ENCODE peak calls at places on chromosome 16, in ten cellular contexts. R, E, A, S, M, D, W, I, F and Y are unnamed samples.

GRCh38 chr16:69469807-69470561 is 45.6 kb downstream of the CYB5B start:
- DNase-seq in E (no peak), D (no peak), A (no peak), I (no peak), S (no peak), M (no peak), W (no peak), F (no peak), R (no peak), Y (no peak)

GRCh38 chr16:51166116-51166515 is 15.0 kb upstream of the SALL1 start:
- DNase-seq in W (no peak), A (no peak), R (no peak), S (no peak), I (peak), D (no peak), M (no peak), F (no peak), E (no peak), Y (no peak)

GRCh38 chr16:22625948-22626347 is 115.3 kb downstream of the NPIPB5 start:
- DNase-seq in D (no peak), F (no peak), M (no peak), A (no peak), W (peak), S (no peak), I (peak), R (no peak), E (no peak), Y (peak)

GRCh38 chr16:79110242-79110641 is 490.3 kb downstream of the MAF start:
- DNase-seq in M (no peak), F (no peak), A (no peak), R (no peak), I (no peak), S (no peak), D (no peak), E (no peak), W (no peak), Y (no peak)

GRCh38 chr16:67593701-67594100 is 31.4 kb downstream of the CTCF start:
- DNase-seq in W (no peak), A (no peak), F (no peak), S (no peak), R (no peak), M (no peak), E (no peak), I (no peak), D (no peak), Y (no peak)

GRCh38 chr16:59859606-59860402 is 1125.7 kb upstream of the GOT2 start:
- DNase-seq in I (peak), R (no peak), M (no peak), A (no peak), D (no peak), S (peak), E (no peak), F (no peak), W (peak), Y (peak)

GRCh38 chr16:86499889-86500707 is 10.2 kb upstream of the FOXF1 start:
- DNase-seq in F (no peak), S (no peak), R (no peak), I (no peak), E (no peak), A (no peak), W (no peak), M (no peak), D (no peak), Y (no peak)

GRCh38 chr16:68564367-68564985 is 25.4 kb downstream of the ZFP90 start:
- DNase-seq in M (no peak), R (no peak), I (peak), W (peak), S (no peak), A (peak), F (no peak), D (peak), E (no peak), Y (no peak)

GRCh38 chr16:53530046-53530445 is 27.0 kb upstream of the AKTIP start:
- DNase-seq in R (no peak), W (no peak), I (no peak), F (no peak), D (no peak), A (no peak), S (no peak), M (no peak), E (no peak), Y (peak)
- TF ChIP-seq CTCF in R (no peak), W (no peak), I (no peak), F (no peak), D (no peak), A (no peak), S (no peak), M (no peak), E (no peak), Y (no peak)

GRCh38 chr16:89092013-89092412 is 1.6 kb upstream of the ACSF3 start:
- DNase-seq in R (no peak), F (no peak), D (no peak), I (no peak), E (no peak), S (no peak), A (no peak), M (no peak), W (no peak), Y (no peak)

GRCh38 chr16:89096042-89096717 is 2.5 kb downstream of the ACSF3 start:
- DNase-seq in D (no peak), F (no peak), E (no peak), W (no peak), M (no peak), R (no peak), A (no peak), I (no peak), S (no peak), Y (no peak)

GRCh38 chr16:89094252-89094901 is 725 bp downstream of the ACSF3 start:
- DNase-seq in E (no peak), A (no peak), R (no peak), I (no peak), M (no peak), W (peak), S (no peak), D (peak), F (no peak), Y (no peak)

GRCh38 chr16:89095401-89095974 is 1.8 kb downstream of the ACSF3 start:
- DNase-seq in W (no peak), M (no peak), I (peak), R (no peak), S (no peak), E (no peak), A (no peak), F (no peak), D (peak), Y (no peak)

DNA sequence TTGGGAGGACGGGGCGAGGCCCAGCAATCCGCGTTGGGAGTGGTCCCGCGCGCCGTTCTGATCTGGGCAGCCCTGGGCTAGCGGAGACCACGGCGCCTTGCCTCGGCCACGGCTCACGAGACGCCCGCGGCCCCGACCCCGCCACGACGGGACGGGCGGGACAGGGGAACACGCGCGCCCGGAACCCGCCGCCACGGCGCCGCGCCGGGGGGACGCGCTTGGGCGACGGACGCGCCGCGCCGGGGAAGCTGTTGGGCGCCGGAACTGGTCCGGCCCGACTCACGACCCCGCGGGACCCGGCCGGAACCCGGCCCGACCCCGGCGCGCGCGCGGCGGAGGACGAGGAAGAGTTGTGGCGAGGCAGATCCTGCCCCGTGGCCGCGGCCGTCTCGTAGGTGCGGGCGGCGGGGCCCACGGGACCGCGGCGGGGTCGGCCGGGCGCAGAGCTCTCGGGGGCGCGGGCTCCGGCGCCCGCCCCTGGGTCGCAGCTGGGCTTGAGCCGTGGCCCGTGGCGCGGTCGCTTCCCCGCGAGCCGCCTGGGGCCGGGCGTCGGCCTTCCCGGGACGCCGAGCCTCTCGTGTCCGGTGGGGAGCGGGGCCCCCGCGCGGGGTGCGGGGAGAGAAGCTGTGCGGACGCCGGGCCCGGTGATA is at the start of gene ACSF3:
- DNase-seq in S (peak), F (no peak), W (peak), D (peak), I (peak), M (no peak), E (peak), R (peak), A (peak), Y (peak)
- H3K4me3 ChIP-seq in S (peak), F (peak), W (peak), D (peak), I (peak), M (peak), E (peak), R (peak), A (peak), Y (peak)

DNA sequence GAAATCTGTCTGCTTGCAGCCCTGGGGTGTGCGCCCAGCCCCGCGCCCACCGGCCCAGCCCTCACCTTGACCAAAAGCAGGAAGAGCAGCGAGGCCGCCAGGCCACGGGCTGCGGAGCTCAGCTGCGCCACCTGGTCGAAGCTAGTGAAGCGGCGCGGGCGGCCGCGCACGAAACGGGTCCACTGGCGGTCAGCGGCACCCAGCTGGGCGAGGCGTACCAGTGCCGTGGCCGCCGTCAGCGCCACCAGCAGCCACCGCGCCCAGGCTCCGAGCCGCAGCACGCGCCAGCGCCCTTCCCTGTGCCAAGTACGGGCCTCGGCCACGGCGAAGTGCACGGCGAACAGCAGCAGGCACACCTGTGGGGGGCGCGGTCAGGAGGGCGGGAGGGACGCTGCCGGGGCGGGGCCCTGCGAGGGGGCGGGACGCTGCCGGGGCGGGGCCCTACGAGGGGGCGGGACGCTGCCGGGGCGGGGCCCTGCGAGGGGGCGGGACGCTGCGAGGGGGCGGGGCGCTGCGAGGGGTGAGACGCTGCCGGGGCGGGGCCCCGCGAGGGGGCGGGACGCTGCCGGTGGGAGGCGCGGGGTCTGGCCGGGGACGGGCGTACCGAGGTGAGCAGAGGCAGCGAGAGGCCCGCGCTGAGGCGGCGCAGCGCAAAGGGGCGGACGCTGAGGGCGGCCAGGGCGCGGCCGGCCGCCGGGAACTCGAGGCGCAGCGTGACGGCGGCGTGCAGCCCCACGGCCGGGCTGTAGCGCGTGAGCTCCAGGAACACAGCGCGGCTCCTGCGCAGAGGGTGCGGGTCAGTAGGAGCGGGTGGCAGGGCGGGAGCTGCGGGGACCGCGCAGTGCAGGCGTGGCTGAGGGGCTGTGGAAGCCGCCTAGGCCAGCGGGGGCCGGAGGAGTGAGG is 43.3 kb downstream of the TSC2 start:
- DNase-seq in I (peak), E (peak), M (no peak), D (peak), W (peak), R (peak), F (no peak), S (no peak), A (no peak), Y (peak)
- TF ChIP-seq CTCF in I (no peak), E (no peak), M (no peak), D (no peak), W (no peak), R (no peak), F (no peak), S (no peak), A (no peak), Y (no peak)

GRCh38 chr16:19929062-19929511 is 44.4 kb upstream of the GPRC5B start:
- DNase-seq in A (no peak), F (no peak), M (no peak), I (no peak), E (no peak), W (no peak), S (no peak), R (no peak), D (no peak), Y (no peak)
- H3K4me3 ChIP-seq in A (no peak), F (no peak), M (no peak), I (no peak), E (no peak), W (no peak), S (no peak), R (no peak), D (no peak), Y (no peak)